ENCODE peak calls at places on chromosomes 2 and 18, in eight cellular contexts. One of them, this sample, is unnamed. For H3K36me3, the result is how much of the 10 kb centered on the place peaks cover.

GRCh38 chr2:96867756-96868554 is 1.9 kb downstream of the SEMA4C start:
- DNase-seq in esophagus squamous epithelium: no peak
- DNase-seq in testis: no peak
- DNase-seq in GM23338: no peak
- DNase-seq in pancreas: no peak
- DNase-seq in neural progenitor cell: no peak
- DNase-seq in HepG2: no peak
- DNase-seq in breast epithelium: no peak
- DNase-seq in this sample: no peak

GRCh38 chr18:49162226-49162848 is 211.6 kb upstream of the SMAD7 start:
- DNase-seq in GM23338: no peak
- DNase-seq in testis: no peak
- DNase-seq in HepG2: no peak
- DNase-seq in breast epithelium: no peak
- DNase-seq in pancreas: no peak
- DNase-seq in neural progenitor cell: no peak
- DNase-seq in esophagus squamous epithelium: no peak
- DNase-seq in this sample: no peak

GRCh38 chr2:175062787-175063585 is 57.8 kb upstream of the CHN1 start:
- DNase-seq in HepG2: peak
- DNase-seq in pancreas: no peak
- DNase-seq in GM23338: peak
- DNase-seq in breast epithelium: no peak
- DNase-seq in neural progenitor cell: no peak
- DNase-seq in testis: peak
- DNase-seq in esophagus squamous epithelium: no peak
- DNase-seq in this sample: no peak

GRCh38 chr2:58146707-58147106 is 94.4 kb downstream of the FANCL start:
- DNase-seq in GM23338: no peak
- DNase-seq in breast epithelium: no peak
- DNase-seq in neural progenitor cell: no peak
- DNase-seq in HepG2: no peak
- DNase-seq in pancreas: no peak
- DNase-seq in testis: no peak
- DNase-seq in esophagus squamous epithelium: no peak
- DNase-seq in this sample: no peak

GRCh38 chr18:79890638-79891037 is 60.8 kb downstream of the SLC66A2 start:
- DNase-seq in breast epithelium: no peak
- DNase-seq in HepG2: no peak
- DNase-seq in testis: no peak
- DNase-seq in pancreas: no peak
- DNase-seq in neural progenitor cell: no peak
- DNase-seq in GM23338: no peak
- DNase-seq in esophagus squamous epithelium: no peak
- DNase-seq in this sample: no peak

GRCh38 chr2:1990151-1990589 is 245.9 kb upstream of the PXDN start:
- DNase-seq in pancreas: no peak
- DNase-seq in neural progenitor cell: no peak
- DNase-seq in breast epithelium: no peak
- DNase-seq in HepG2: no peak
- DNase-seq in esophagus squamous epithelium: no peak
- DNase-seq in testis: no peak
- DNase-seq in GM23338: no peak
- DNase-seq in this sample: no peak

GRCh38 chr2:67006373-67006960 is 390.7 kb upstream of the ETAA1 start:
- DNase-seq in neural progenitor cell: no peak
- DNase-seq in HepG2: no peak
- DNase-seq in testis: no peak
- DNase-seq in esophagus squamous epithelium: no peak
- DNase-seq in breast epithelium: no peak
- DNase-seq in GM23338: no peak
- DNase-seq in pancreas: no peak
- DNase-seq in this sample: no peak

GRCh38 chr2:71895320-71896161 is 252.1 kb downstream of the CYP26B1 start:
- DNase-seq in HepG2: no peak
- DNase-seq in esophagus squamous epithelium: no peak
- DNase-seq in neural progenitor cell: no peak
- DNase-seq in testis: no peak
- DNase-seq in GM23338: no peak
- DNase-seq in breast epithelium: no peak
- DNase-seq in pancreas: no peak
- DNase-seq in this sample: no peak

GRCh38 chr2:95332036-95332435 is 34.9 kb downstream of the KCNIP3 start:
- DNase-seq in esophagus squamous epithelium: no peak
- DNase-seq in breast epithelium: no peak
- DNase-seq in pancreas: peak
- DNase-seq in GM23338: no peak
- DNase-seq in HepG2: no peak
- DNase-seq in neural progenitor cell: no peak
- DNase-seq in testis: no peak
- DNase-seq in this sample: no peak

GRCh38 chr18:43758734-43759133 is 481.4 kb upstream of the SYT4 start:
- DNase-seq in testis: no peak
- DNase-seq in HepG2: no peak
- DNase-seq in pancreas: no peak
- DNase-seq in esophagus squamous epithelium: no peak
- DNase-seq in neural progenitor cell: no peak
- DNase-seq in GM23338: no peak
- DNase-seq in breast epithelium: no peak
- DNase-seq in this sample: no peak

GRCh38 chr2:182951948-182952663 is 85.7 kb upstream of the FRZB start:
- DNase-seq in testis: no peak
- DNase-seq in esophagus squamous epithelium: no peak
- DNase-seq in neural progenitor cell: no peak
- DNase-seq in GM23338: no peak
- DNase-seq in pancreas: no peak
- DNase-seq in breast epithelium: no peak
- DNase-seq in HepG2: no peak
- DNase-seq in this sample: no peak

GRCh38 chr2:108297436-108298141 is 8.9 kb downstream of the SULT1C2 start:
- DNase-seq in pancreas: no peak
- DNase-seq in breast epithelium: no peak
- DNase-seq in HepG2: no peak
- DNase-seq in esophagus squamous epithelium: no peak
- DNase-seq in testis: no peak
- DNase-seq in GM23338: no peak
- DNase-seq in neural progenitor cell: no peak
- DNase-seq in this sample: no peak

DNA sequence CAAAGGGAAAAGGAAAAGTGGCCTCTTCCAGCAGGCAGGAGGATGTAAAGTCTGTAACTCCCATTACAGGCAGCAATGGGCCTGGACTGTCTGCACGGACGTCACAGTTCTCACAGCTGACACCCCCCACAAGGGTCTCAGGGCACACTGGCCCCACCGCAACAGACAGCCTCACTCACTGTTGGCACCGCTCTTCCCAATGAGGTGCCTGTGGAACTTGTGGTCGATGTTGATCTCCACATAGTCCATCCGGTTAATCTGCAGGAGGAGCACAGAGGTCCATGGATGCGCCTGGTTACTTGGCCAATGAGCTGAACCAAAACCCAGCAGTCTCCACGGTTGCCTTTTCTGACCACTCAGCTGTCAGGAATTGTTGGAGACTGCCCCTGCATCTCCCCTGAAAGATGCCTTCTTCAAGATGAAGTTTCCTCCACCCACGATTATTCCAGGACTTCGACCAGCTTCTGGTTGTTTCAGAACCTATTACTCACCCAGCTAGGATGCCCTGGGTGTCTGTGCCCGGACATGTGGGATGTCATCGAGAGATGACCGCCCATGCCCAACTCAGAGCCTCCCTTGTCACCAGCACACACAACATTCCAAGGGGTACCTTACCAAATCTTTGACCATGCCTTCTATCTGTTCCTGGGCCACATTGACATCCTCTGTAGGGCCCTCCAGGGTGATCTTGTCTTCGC is 62.5 kb downstream of the HDLBP start:
- DNase-seq in neural progenitor cell: no peak
- DNase-seq in pancreas: no peak
- DNase-seq in GM23338: no peak
- DNase-seq in breast epithelium: no peak
- DNase-seq in HepG2: no peak
- DNase-seq in esophagus squamous epithelium: no peak
- DNase-seq in testis: no peak
- DNase-seq in this sample: no peak
- H3K27ac ChIP-seq in neural progenitor cell: no peak
- H3K27ac ChIP-seq in pancreas: no peak
- H3K27ac ChIP-seq in GM23338: no peak
- H3K27ac ChIP-seq in breast epithelium: no peak
- H3K27ac ChIP-seq in HepG2: no peak
- H3K27ac ChIP-seq in esophagus squamous epithelium: no peak
- H3K27ac ChIP-seq in testis: no peak
- H3K27ac ChIP-seq in this sample: no peak

DNA sequence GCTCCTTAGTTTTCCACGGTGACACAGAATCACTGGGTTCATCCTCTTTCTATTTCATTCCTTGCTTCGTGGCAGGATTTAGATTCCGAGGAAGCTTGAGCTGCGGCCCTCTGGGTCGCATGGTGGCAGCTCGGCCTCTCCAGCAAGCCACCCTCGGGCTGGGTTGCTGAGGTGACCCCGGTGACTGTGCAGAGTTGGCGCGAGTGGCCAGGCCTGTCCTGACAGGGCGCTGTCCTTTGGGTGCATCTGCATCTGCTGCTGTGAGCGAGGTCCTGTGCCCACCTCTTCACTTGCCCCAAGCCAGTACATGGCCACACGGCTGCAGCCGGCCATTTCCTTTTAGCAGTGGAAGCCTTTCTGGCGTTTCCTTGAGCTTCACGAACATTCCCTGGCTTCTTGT is 21.8 kb downstream of the PRELID3A start:
- DNase-seq in breast epithelium: no peak
- DNase-seq in esophagus squamous epithelium: no peak
- DNase-seq in neural progenitor cell: no peak
- DNase-seq in pancreas: no peak
- DNase-seq in testis: no peak
- DNase-seq in HepG2: no peak
- DNase-seq in GM23338: no peak
- DNase-seq in this sample: no peak
- H3K36me3 ChIP-seq in breast epithelium: under half
- H3K36me3 ChIP-seq in esophagus squamous epithelium: under half
- H3K36me3 ChIP-seq in neural progenitor cell: under half
- H3K36me3 ChIP-seq in pancreas: under half
- H3K36me3 ChIP-seq in testis: under half
- H3K36me3 ChIP-seq in HepG2: under half
- H3K36me3 ChIP-seq in GM23338: under half
- H3K36me3 ChIP-seq in this sample: under half

GRCh38 chr18:57998461-57998860 is 45.6 kb upstream of the NEDD4L start:
- DNase-seq in esophagus squamous epithelium: no peak
- DNase-seq in neural progenitor cell: no peak
- DNase-seq in GM23338: no peak
- DNase-seq in testis: no peak
- DNase-seq in pancreas: no peak
- DNase-seq in breast epithelium: no peak
- DNase-seq in HepG2: peak
- DNase-seq in this sample: no peak

GRCh38 chr18:58009166-58009565 is 34.9 kb upstream of the NEDD4L start:
- DNase-seq in breast epithelium: no peak
- DNase-seq in pancreas: no peak
- DNase-seq in esophagus squamous epithelium: no peak
- DNase-seq in testis: no peak
- DNase-seq in neural progenitor cell: no peak
- DNase-seq in GM23338: no peak
- DNase-seq in HepG2: no peak
- DNase-seq in this sample: no peak

GRCh38 chr18:58005036-58005435 is 39.0 kb upstream of the NEDD4L start:
- DNase-seq in HepG2: no peak
- DNase-seq in pancreas: no peak
- DNase-seq in esophagus squamous epithelium: no peak
- DNase-seq in neural progenitor cell: no peak
- DNase-seq in testis: no peak
- DNase-seq in breast epithelium: no peak
- DNase-seq in GM23338: no peak
- DNase-seq in this sample: no peak

GRCh38 chr18:58005885-58006523 is 38.0 kb upstream of the NEDD4L start:
- DNase-seq in breast epithelium: no peak
- DNase-seq in testis: no peak
- DNase-seq in neural progenitor cell: no peak
- DNase-seq in HepG2: no peak
- DNase-seq in esophagus squamous epithelium: no peak
- DNase-seq in GM23338: no peak
- DNase-seq in pancreas: no peak
- DNase-seq in this sample: no peak

DNA sequence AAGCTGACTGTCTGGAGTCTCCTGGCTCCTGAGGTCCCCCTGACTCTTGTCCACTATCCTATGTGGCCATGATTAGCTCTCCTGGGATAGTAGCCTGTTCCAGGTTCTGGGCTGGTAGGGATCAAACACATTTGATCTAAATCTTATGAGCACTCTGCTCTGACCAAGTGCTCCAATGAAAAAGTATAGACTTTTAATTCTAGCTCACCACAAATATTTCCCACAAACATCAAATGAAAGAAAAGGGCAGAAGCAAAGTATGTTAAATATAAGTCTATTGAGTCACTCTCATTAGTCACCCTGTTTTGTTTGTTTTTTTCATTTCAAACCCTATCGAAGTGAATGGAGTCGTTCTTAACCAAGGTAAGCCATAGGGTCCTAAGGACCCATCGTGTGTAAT is 39.7 kb upstream of the NEDD4L start:
- DNase-seq in esophagus squamous epithelium: no peak
- DNase-seq in GM23338: no peak
- DNase-seq in HepG2: peak
- DNase-seq in pancreas: no peak
- DNase-seq in breast epithelium: no peak
- DNase-seq in testis: no peak
- DNase-seq in neural progenitor cell: no peak
- DNase-seq in this sample: no peak
- H3K27ac ChIP-seq in esophagus squamous epithelium: no peak
- H3K27ac ChIP-seq in GM23338: no peak
- H3K27ac ChIP-seq in HepG2: no peak
- H3K27ac ChIP-seq in pancreas: no peak
- H3K27ac ChIP-seq in breast epithelium: no peak
- H3K27ac ChIP-seq in testis: no peak
- H3K27ac ChIP-seq in neural progenitor cell: no peak
- H3K27ac ChIP-seq in this sample: no peak

GRCh38 chr2:150370600-150370999 is 116.9 kb downstream of the RND3 start:
- DNase-seq in neural progenitor cell: no peak
- DNase-seq in esophagus squamous epithelium: no peak
- DNase-seq in pancreas: no peak
- DNase-seq in testis: no peak
- DNase-seq in HepG2: no peak
- DNase-seq in GM23338: no peak
- DNase-seq in breast epithelium: no peak
- DNase-seq in this sample: no peak

GRCh38 chr2:150371066-150371812 is 116.2 kb downstream of the RND3 start:
- DNase-seq in pancreas: no peak
- DNase-seq in GM23338: peak
- DNase-seq in breast epithelium: no peak
- DNase-seq in esophagus squamous epithelium: no peak
- DNase-seq in neural progenitor cell: no peak
- DNase-seq in testis: no peak
- DNase-seq in HepG2: no peak
- DNase-seq in this sample: no peak

GRCh38 chr2:150376627-150377335 is 110.7 kb downstream of the RND3 start:
- DNase-seq in pancreas: no peak
- DNase-seq in breast epithelium: no peak
- DNase-seq in HepG2: peak
- DNase-seq in esophagus squamous epithelium: no peak
- DNase-seq in GM23338: peak
- DNase-seq in neural progenitor cell: peak
- DNase-seq in testis: no peak
- DNase-seq in this sample: peak

GRCh38 chr2:150373374-150373773 is 114.1 kb downstream of the RND3 start:
- DNase-seq in GM23338: no peak
- DNase-seq in pancreas: no peak
- DNase-seq in breast epithelium: no peak
- DNase-seq in neural progenitor cell: no peak
- DNase-seq in HepG2: no peak
- DNase-seq in esophagus squamous epithelium: no peak
- DNase-seq in testis: no peak
- DNase-seq in this sample: no peak

GRCh38 chr2:150374562-150374961 is 112.9 kb downstream of the RND3 start:
- DNase-seq in pancreas: no peak
- DNase-seq in GM23338: no peak
- DNase-seq in testis: no peak
- DNase-seq in HepG2: no peak
- DNase-seq in breast epithelium: no peak
- DNase-seq in esophagus squamous epithelium: no peak
- DNase-seq in neural progenitor cell: no peak
- DNase-seq in this sample: no peak
- H3K36me3 ChIP-seq in pancreas: under half
- H3K36me3 ChIP-seq in GM23338: under half
- H3K36me3 ChIP-seq in testis: under half
- H3K36me3 ChIP-seq in HepG2: under half
- H3K36me3 ChIP-seq in breast epithelium: under half
- H3K36me3 ChIP-seq in esophagus squamous epithelium: under half
- H3K36me3 ChIP-seq in neural progenitor cell: under half
- H3K36me3 ChIP-seq in this sample: under half

This sample was measured in gastrocnemius medialis.